ENCODE peak calls at places on chromosomes 12 and 14, in ten cellular contexts. I, E, W, H, F, B, X, G, M and L are unnamed samples.

GRCh38 chr14:36091096-36091495 is 85.4 kb downstream of the PTCSC3 start:
- DNase-seq in H (no peak), I (no peak), X (peak; percentile 9), G (no peak), W (no peak), B (no peak), F (no peak), E (peak; percentile 48), M (no peak), L (peak; percentile 73)

GRCh38 chr14:73283592-73284379 is 46.5 kb downstream of the PAPLN start:
- DNase-seq in I (no peak), G (no peak), M (no peak), W (no peak), H (no peak), F (peak; percentile 79), E (no peak), B (no peak), X (peak; percentile 49), L (no peak)

GRCh38 chr12:70590051-70590450 is 47.2 kb downstream of the PTPRB start:
- DNase-seq in E (peak; percentile 50), M (peak; percentile 78), B (peak; percentile 77), F (peak; percentile 95), X (peak; percentile 68), I (peak; percentile 60), H (peak; percentile 73), W (peak; percentile 53), G (peak; percentile 55), L (peak; percentile 72)

GRCh38 chr12:57276935-57277563 is 26.1 kb upstream of the STAC3 start:
- DNase-seq in M (peak; percentile 45), W (no peak), I (peak; percentile 42), E (peak; percentile 40), X (peak; percentile 24), H (no peak), B (peak; percentile 72), G (peak; percentile 21), F (peak; percentile 87), L (no peak)

GRCh38 chr14:94161979-94162378 is 12.1 kb upstream of the PPP4R4 start:
- DNase-seq in G (no peak), W (no peak), E (no peak), B (no peak), M (no peak), X (no peak), H (no peak), F (no peak), I (peak; percentile 12), L (no peak)

GRCh38 chr12:80469681-80470080 is 25.6 kb downstream of the PTPRQ start:
- DNase-seq in W (no peak), X (peak; percentile 64), H (no peak), F (no peak), E (no peak), B (no peak), M (no peak), G (no peak), I (no peak), L (no peak)

GRCh38 chr14:61381589-61381988 is 60.2 kb downstream of the PRKCH start:
- DNase-seq in X (no peak), E (peak; percentile 23), B (no peak), G (no peak), I (no peak), F (no peak), H (no peak), M (no peak), W (no peak), L (no peak)

GRCh38 chr12:124405592-124405991 is 110.7 kb downstream of the RFLNA start:
- DNase-seq in F (no peak), W (no peak), M (no peak), X (no peak), E (no peak), H (no peak), B (no peak), I (no peak), G (no peak), L (no peak)

GRCh38 chr14:93103392-93104080 is 12.2 kb downstream of the ITPK1 start:
- DNase-seq in B (no peak), M (no peak), H (no peak), E (peak; percentile 35), W (peak; percentile 87), G (peak; percentile 85), F (no peak), I (no peak), X (no peak), L (peak; percentile 42)

GRCh38 chr12:114902665-114903393 is 218.9 kb upstream of the TBX3 start:
- DNase-seq in H (no peak), G (no peak), X (peak; percentile 61), W (no peak), I (no peak), F (peak; percentile 67), M (no peak), E (no peak), B (no peak), L (no peak)

GRCh38 chr12:2540535-2540941 is 254.2 kb upstream of the FKBP4 start:
- DNase-seq in F (peak; percentile 64), E (no peak), M (no peak), I (no peak), W (no peak), B (no peak), H (peak; percentile 67), G (no peak), X (no peak), L (no peak)